ENCODE peak calls at places on chromosomes 12 and 14, in seven cellular contexts. D, B, V, F, E, C and O are unnamed samples.

GRCh38 chr14:68229423-68229831 is 409.8 kb downstream of the RAD51B start:
- DNase-seq in D (no peak), V (no peak), C (no peak), E (no peak), F (no peak), B (no peak), O (no peak)

GRCh38 chr12:25833657-25834056 is 124.8 kb upstream of the RASSF8 start:
- DNase-seq in V (no peak), D (no peak), B (no peak), E (no peak), F (no peak), C (no peak), O (no peak)

GRCh38 chr14:101780887-101781239 is 19.4 kb downstream of the PPP2R5C start:
- DNase-seq in V (no peak), E (no peak), F (no peak), C (no peak), D (no peak), B (no peak), O (no peak)

GRCh38 chr12:115396567-115396966 is 712.6 kb upstream of the TBX3 start:
- DNase-seq in B (no peak), F (no peak), D (no peak), C (no peak), V (no peak), E (no peak), O (no peak)

GRCh38 chr12:106074706-106075392 is 63.9 kb downstream of the NUAK1 start:
- DNase-seq in E (no peak), C (no peak), V (peak; percentile 87), F (peak; percentile 70), D (no peak), B (no peak), O (no peak)

GRCh38 chr12:67496616-67497015 is 151.9 kb upstream of the DYRK2 start:
- DNase-seq in C (no peak), B (no peak), F (no peak), V (no peak), D (no peak), E (no peak), O (no peak)

GRCh38 chr12:87300-87699 is 20.7 kb downstream of the IQSEC3 start:
- DNase-seq in D (no peak), E (no peak), B (no peak), C (no peak), V (no peak), F (no peak), O (no peak)

GRCh38 chr14:50647753-50648152 is 20.4 kb downstream of the SAV1 start:
- DNase-seq in E (no peak), B (no peak), F (peak; percentile 41), V (peak; percentile 7), D (no peak), C (no peak), O (no peak)

GRCh38 chr14:38662781-38663180 is 406.9 kb upstream of the CLEC14A start:
- DNase-seq in E (no peak), F (no peak), B (no peak), V (no peak), D (no peak), C (no peak), O (no peak)

GRCh38 chr14:76203086-76204001 is 51.6 kb downstream of the GPATCH2L start:
- DNase-seq in F (peak; percentile 71), V (peak; percentile 41), B (peak; percentile 44), D (no peak), C (peak; percentile 94), E (peak; percentile 96), O (no peak)

GRCh38 chr14:68458840-68459469 is 333.9 kb downstream of the ZFP36L1 start:
- DNase-seq in E (no peak), F (peak; percentile 93), C (peak; percentile 81), V (peak; percentile 98), D (no peak), B (no peak), O (peak; percentile 45)

GRCh38 chr12:114777052-114777451 is 93.1 kb upstream of the TBX3 start:
- DNase-seq in B (no peak), C (peak; percentile 64), E (no peak), F (peak; percentile 78), V (no peak), D (no peak), O (no peak)

GRCh38 chr12:109130755-109131521 is 14.6 kb downstream of the ACACB start:
- DNase-seq in C (no peak), V (no peak), E (no peak), D (peak; percentile 41), B (no peak), F (no peak), O (peak; percentile 81)

GRCh38 chr12:53683494-53683893 is 7.6 kb upstream of the ATP5MC2 start:
- DNase-seq in F (no peak), D (no peak), B (no peak), E (no peak), C (no peak), V (no peak), O (no peak)

GRCh38 chr12:25106818-25107217 is 88.1 kb downstream of the DNAI7 start:
- DNase-seq in B (no peak), F (no peak), D (no peak), V (no peak), C (no peak), E (no peak), O (no peak)

GRCh38 chr14:83713736-83714135 is 1816.2 kb upstream of the FLRT2 start:
- DNase-seq in E (no peak), C (no peak), V (no peak), F (no peak), D (no peak), B (no peak), O (no peak)

GRCh38 chr12:57234571-57235011 is 5.1 kb downstream of the SHMT2 start:
- DNase-seq in V (no peak), E (no peak), F (no peak), C (no peak), B (peak; percentile 40), D (no peak), O (no peak)

GRCh38 chr12:4224211-4224878 is 49.2 kb upstream of the CCND2 start:
- DNase-seq in V (no peak), C (no peak), B (no peak), D (no peak), F (no peak), E (no peak), O (no peak)

GRCh38 chr12:18643673-18644072 is 94.1 kb downstream of the PLCZ1 start:
- DNase-seq in F (peak; percentile 67), D (no peak), C (peak; percentile 72), E (peak; percentile 78), V (no peak), B (no peak), O (no peak)

GRCh38 chr14:99519347-99519881 is 38.2 kb downstream of the CCNK start:
- DNase-seq in V (no peak), E (no peak), D (no peak), F (no peak), C (no peak), B (peak; percentile 19), O (no peak)

GRCh38 chr12:128940090-128940888 is 87.0 kb downstream of the GLT1D1 start:
- DNase-seq in D (no peak), C (no peak), E (no peak), B (no peak), F (no peak), V (no peak), O (no peak)
- TF ChIP-seq CTCF in D (no peak), C (no peak), E (no peak), B (no peak), F (no peak), V (no peak), O (no peak)

DNA sequence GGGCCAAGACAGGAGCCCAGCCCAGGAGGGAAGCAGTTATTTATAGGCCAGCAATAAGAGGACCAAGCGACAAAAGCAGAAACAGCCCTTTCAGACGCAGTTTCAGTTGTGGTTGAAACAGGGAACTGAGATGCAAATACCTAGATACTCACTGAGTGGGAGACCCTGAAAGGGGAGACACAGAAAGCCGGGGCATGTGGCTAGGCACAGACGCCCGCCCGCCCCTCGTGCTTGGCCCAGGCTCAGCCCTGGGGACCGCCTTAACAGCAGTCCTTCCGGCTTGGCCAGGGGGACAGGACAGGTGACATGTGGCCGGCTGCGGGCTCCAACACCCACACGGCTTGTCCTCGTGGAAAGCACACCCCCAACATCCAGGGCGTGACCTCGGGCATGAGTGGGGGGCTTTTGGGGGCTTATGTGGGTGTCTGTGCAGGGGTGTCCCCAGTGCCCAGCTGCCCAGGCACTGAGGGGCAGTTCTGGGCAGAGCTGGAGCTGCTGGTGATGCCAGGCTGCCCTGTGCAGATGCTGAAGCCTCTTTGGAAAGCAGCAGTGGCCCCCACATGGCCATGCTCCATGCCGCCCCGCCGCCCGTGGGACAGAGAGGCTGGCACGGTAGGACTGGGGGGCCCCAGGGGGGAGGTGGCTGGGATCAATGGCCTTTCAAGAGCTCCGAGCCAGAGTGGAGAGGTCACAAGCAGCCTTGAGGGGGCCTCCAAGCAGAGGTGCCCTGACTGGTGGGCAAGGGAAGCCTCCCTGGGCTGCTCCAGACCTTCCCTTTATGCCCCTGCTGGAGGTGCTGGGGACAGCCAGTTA is 2.1 kb downstream of the PLD4 start:
- DNase-seq in B (peak; percentile 64), V (no peak), D (peak; percentile 91), F (no peak), E (no peak), C (no peak), O (peak; percentile 9)
- TF ChIP-seq CTCF in B (no peak), V (no peak), D (no peak), F (no peak), E (no peak), C (no peak), O (no peak)

DNA sequence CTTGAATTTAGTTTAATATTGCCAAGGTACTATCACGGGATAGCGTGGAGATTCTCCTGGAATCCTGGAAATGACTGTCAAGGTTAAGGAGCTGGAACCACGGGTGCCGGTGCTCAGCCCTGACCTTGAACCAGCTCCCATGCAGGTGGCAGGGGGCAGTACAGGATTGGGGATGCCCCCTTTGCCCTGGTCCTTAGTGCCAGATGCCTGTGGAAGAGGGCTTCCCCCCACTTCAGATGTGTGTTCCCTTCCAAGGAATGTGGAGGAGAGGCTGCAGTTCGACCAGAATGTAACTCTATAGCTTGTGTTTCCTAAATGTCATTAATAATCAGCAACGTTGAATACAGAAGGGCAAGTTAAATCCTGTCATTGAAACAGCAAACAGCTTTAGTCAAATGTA is 258.9 kb downstream of the VRK1 start:
- DNase-seq in D (no peak), F (no peak), B (no peak), E (no peak), V (no peak), C (no peak), O (no peak)
- TF ChIP-seq CTCF in D (no peak), F (no peak), B (no peak), E (no peak), V (no peak), C (no peak), O (no peak)

DNA sequence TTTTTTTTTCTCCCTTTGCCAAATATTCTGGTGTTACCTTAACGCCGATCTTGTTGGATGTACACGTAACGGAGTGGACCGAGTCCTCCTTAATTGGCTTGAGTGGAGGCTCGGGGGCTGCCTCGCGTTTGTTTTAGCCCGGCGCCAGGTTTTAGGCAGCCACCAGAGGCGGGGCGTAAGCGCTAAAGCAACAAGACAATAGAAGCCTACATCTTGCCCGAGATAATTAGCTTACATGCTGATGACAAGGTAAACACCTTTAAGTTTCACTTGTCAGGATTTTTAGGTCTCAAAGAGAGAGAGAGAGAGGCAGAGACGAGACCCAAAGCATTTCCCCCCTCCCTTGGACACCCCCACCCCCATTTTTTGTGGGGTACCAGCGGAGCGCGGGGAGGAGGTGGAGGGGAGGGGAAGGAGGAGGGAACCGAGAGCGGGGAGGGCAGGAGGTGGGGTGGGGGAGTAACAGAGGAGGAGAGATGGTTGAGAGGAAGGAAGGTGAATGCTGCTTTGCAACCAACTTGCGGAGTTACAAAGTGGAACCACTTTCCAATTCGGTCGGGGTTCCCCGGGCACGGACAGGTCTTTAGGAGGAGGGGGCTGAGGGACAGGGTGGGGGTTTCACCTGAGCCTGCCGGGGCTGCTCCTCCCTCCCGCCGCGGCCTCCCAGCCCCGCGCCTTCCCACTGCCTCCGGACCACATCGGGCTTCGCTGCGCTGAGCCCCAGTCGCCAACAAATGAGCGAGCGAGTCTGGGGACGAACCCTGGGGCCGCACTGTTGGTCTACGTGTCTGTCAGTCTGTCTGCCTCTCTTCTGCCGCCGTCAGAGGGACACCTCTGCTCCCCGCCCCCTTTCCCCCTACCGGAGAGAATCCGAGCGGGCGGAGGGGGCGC is at the start of gene NKX2-1:
- DNase-seq in B (no peak), C (no peak), D (no peak), E (no peak), V (no peak), F (no peak), O (no peak)
- TF ChIP-seq CTCF in B (no peak), C (no peak), D (no peak), E (no peak), V (no peak), F (no peak), O (no peak)